ENCODE peak calls at places on chromosome 1, in nine cellular contexts. Y, C, E, Q, I, Z, V, B and J are unnamed samples.

GRCh38 chr1:41861509-41862410 is 57.0 kb downstream of the HIVEP3 start:
- DNase-seq in V (peak), Y (no peak), C (no peak), Z (no peak), I (no peak), B (no peak), Q (no peak), E (no peak), J (no peak)

GRCh38 chr1:181459067-181459466 is 24.2 kb upstream of the CACNA1E start:
- DNase-seq in V (peak), I (peak), B (no peak), Y (no peak), E (peak), Q (no peak), C (no peak), Z (no peak), J (no peak)

GRCh38 chr1:38246955-38247952 is 200.7 kb upstream of the POU3F1 start:
- DNase-seq in V (peak), Z (no peak), Y (no peak), Q (no peak), C (peak), E (no peak), B (no peak), I (no peak), J (peak)

GRCh38 chr1:89735449-89735848 is 85.4 kb upstream of the LRRC8D start:
- DNase-seq in I (no peak), V (no peak), B (no peak), Z (no peak), C (no peak), Q (no peak), E (no peak), Y (no peak), J (no peak)

GRCh38 chr1:52913537-52913936 is 8.0 kb downstream of the ECHDC2 start:
- DNase-seq in B (no peak), E (no peak), I (peak), Z (no peak), Y (no peak), Q (no peak), V (no peak), C (peak), J (no peak)

GRCh38 chr1:114062646-114063045 is 83.4 kb downstream of the OLFML3 start:
- DNase-seq in B (no peak), Q (no peak), C (no peak), I (no peak), Y (no peak), Z (no peak), V (no peak), E (no peak), J (no peak)

GRCh38 chr1:99573431-99574217 is 72.3 kb upstream of the PALMD start:
- DNase-seq in C (no peak), Z (no peak), Q (no peak), B (no peak), E (no peak), V (no peak), Y (no peak), I (no peak), J (no peak)

GRCh38 chr1:12553963-12554362 is 64.0 kb downstream of the DHRS3 start:
- DNase-seq in Z (no peak), Q (no peak), B (no peak), E (no peak), Y (no peak), C (no peak), V (no peak), I (no peak), J (no peak)

GRCh38 chr1:53266038-53266437 is 27.7 kb upstream of the MAGOH start:
- DNase-seq in B (no peak), V (no peak), Z (no peak), Q (no peak), I (no peak), E (no peak), Y (peak), C (peak), J (no peak)

GRCh38 chr1:198741744-198742143 is 102.9 kb downstream of the PTPRC start:
- DNase-seq in E (no peak), I (no peak), V (no peak), B (peak), C (no peak), Y (no peak), Z (no peak), Q (no peak), J (no peak)